ENCODE peak calls at places on chromosome 7, in eight cellular contexts. One of them, this sample, is unnamed.
A peak's percentile ranks its signal among the peaks of the same experiment; 100 is the strongest.

GRCh38 chr7:100221767-100222444 is 2.2 kb downstream of the PVRIG start:
- DNase-seq in lung: no peak
- DNase-seq in suprapubic skin: no peak
- DNase-seq in cardiac muscle cell: no peak
- DNase-seq in naive thymus-derived CD4-positive, alpha-beta T cell: no peak
- DNase-seq in upper lobe of right lung: no peak
- DNase-seq in lower lobe of right lung: no peak
- DNase-seq in mesenchymal stem cell: no peak
- DNase-seq in this sample: no peak

GRCh38 chr7:142797799-142798377 is 27.1 kb downstream of the PRSS2 start:
- DNase-seq in lung: no peak
- DNase-seq in suprapubic skin: no peak
- DNase-seq in cardiac muscle cell: no peak
- DNase-seq in naive thymus-derived CD4-positive, alpha-beta T cell: peak; percentile 42
- DNase-seq in upper lobe of right lung: no peak
- DNase-seq in lower lobe of right lung: no peak
- DNase-seq in mesenchymal stem cell: no peak
- DNase-seq in this sample: no peak

GRCh38 chr7:113371376-113372043 is 253.2 kb upstream of the SMIM30 start:
- DNase-seq in lung: no peak
- DNase-seq in suprapubic skin: no peak
- DNase-seq in cardiac muscle cell: no peak
- DNase-seq in naive thymus-derived CD4-positive, alpha-beta T cell: no peak
- DNase-seq in upper lobe of right lung: no peak
- DNase-seq in lower lobe of right lung: no peak
- DNase-seq in mesenchymal stem cell: no peak
- DNase-seq in this sample: no peak

GRCh38 chr7:105530546-105530945 is 1.5 kb upstream of the RINT1 start:
- DNase-seq in lung: no peak
- DNase-seq in suprapubic skin: no peak
- DNase-seq in cardiac muscle cell: no peak
- DNase-seq in naive thymus-derived CD4-positive, alpha-beta T cell: no peak
- DNase-seq in upper lobe of right lung: peak; percentile 62
- DNase-seq in lower lobe of right lung: no peak
- DNase-seq in mesenchymal stem cell: no peak
- DNase-seq in this sample: no peak

GRCh38 chr7:134691820-134692705 is 45.4 kb downstream of the BPGM start:
- DNase-seq in lung: no peak
- DNase-seq in suprapubic skin: no peak
- DNase-seq in cardiac muscle cell: no peak
- DNase-seq in naive thymus-derived CD4-positive, alpha-beta T cell: no peak
- DNase-seq in upper lobe of right lung: no peak
- DNase-seq in lower lobe of right lung: no peak
- DNase-seq in mesenchymal stem cell: no peak
- DNase-seq in this sample: no peak

GRCh38 chr7:150830957-150831356 is 21.4 kb upstream of the AOC1 start:
- DNase-seq in lung: no peak
- DNase-seq in suprapubic skin: no peak
- DNase-seq in cardiac muscle cell: no peak
- DNase-seq in naive thymus-derived CD4-positive, alpha-beta T cell: no peak
- DNase-seq in upper lobe of right lung: no peak
- DNase-seq in lower lobe of right lung: no peak
- DNase-seq in mesenchymal stem cell: no peak
- DNase-seq in this sample: no peak

GRCh38 chr7:26040085-26040484 is 111.9 kb upstream of the NFE2L3 start:
- DNase-seq in lung: no peak
- DNase-seq in suprapubic skin: no peak
- DNase-seq in cardiac muscle cell: no peak
- DNase-seq in naive thymus-derived CD4-positive, alpha-beta T cell: no peak
- DNase-seq in upper lobe of right lung: no peak
- DNase-seq in lower lobe of right lung: no peak
- DNase-seq in mesenchymal stem cell: no peak
- DNase-seq in this sample: no peak

GRCh38 chr7:115230882-115231508 is 309.1 kb downstream of the MDFIC start:
- DNase-seq in lung: peak; percentile 31
- DNase-seq in suprapubic skin: no peak
- DNase-seq in cardiac muscle cell: peak; percentile 75
- DNase-seq in naive thymus-derived CD4-positive, alpha-beta T cell: no peak
- DNase-seq in upper lobe of right lung: no peak
- DNase-seq in lower lobe of right lung: no peak
- DNase-seq in mesenchymal stem cell: peak; percentile 95
- DNase-seq in this sample: no peak

GRCh38 chr7:20786779-20787651 is at the start of gene SP8:
- DNase-seq in lung: no peak
- DNase-seq in suprapubic skin: no peak
- DNase-seq in cardiac muscle cell: peak; percentile 74
- DNase-seq in naive thymus-derived CD4-positive, alpha-beta T cell: peak; percentile 12
- DNase-seq in upper lobe of right lung: no peak
- DNase-seq in lower lobe of right lung: no peak
- DNase-seq in mesenchymal stem cell: peak; percentile 17
- DNase-seq in this sample: peak; percentile 16

GRCh38 chr7:2884161-2884560 is 40.1 kb upstream of the GNA12 start:
- DNase-seq in lung: no peak
- DNase-seq in suprapubic skin: no peak
- DNase-seq in cardiac muscle cell: no peak
- DNase-seq in naive thymus-derived CD4-positive, alpha-beta T cell: no peak
- DNase-seq in upper lobe of right lung: no peak
- DNase-seq in lower lobe of right lung: no peak
- DNase-seq in mesenchymal stem cell: no peak
- DNase-seq in this sample: no peak

GRCh38 chr7:2886900-2887299 is 42.8 kb upstream of the GNA12 start:
- DNase-seq in lung: peak; percentile 38
- DNase-seq in suprapubic skin: no peak
- DNase-seq in cardiac muscle cell: peak; percentile 78
- DNase-seq in naive thymus-derived CD4-positive, alpha-beta T cell: peak; percentile 51
- DNase-seq in upper lobe of right lung: no peak
- DNase-seq in lower lobe of right lung: no peak
- DNase-seq in mesenchymal stem cell: peak; percentile 84
- DNase-seq in this sample: no peak

GRCh38 chr7:2886391-2886790 is 42.3 kb upstream of the GNA12 start:
- DNase-seq in lung: no peak
- DNase-seq in suprapubic skin: no peak
- DNase-seq in cardiac muscle cell: no peak
- DNase-seq in naive thymus-derived CD4-positive, alpha-beta T cell: no peak
- DNase-seq in upper lobe of right lung: no peak
- DNase-seq in lower lobe of right lung: no peak
- DNase-seq in mesenchymal stem cell: no peak
- DNase-seq in this sample: no peak

GRCh38 chr7:2883101-2883500 is 39.0 kb upstream of the GNA12 start:
- DNase-seq in lung: no peak
- DNase-seq in suprapubic skin: no peak
- DNase-seq in cardiac muscle cell: no peak
- DNase-seq in naive thymus-derived CD4-positive, alpha-beta T cell: no peak
- DNase-seq in upper lobe of right lung: no peak
- DNase-seq in lower lobe of right lung: no peak
- DNase-seq in mesenchymal stem cell: no peak
- DNase-seq in this sample: no peak

GRCh38 chr7:2887816-2888215 is 43.7 kb upstream of the GNA12 start:
- DNase-seq in lung: no peak
- DNase-seq in suprapubic skin: no peak
- DNase-seq in cardiac muscle cell: no peak
- DNase-seq in naive thymus-derived CD4-positive, alpha-beta T cell: no peak
- DNase-seq in upper lobe of right lung: no peak
- DNase-seq in lower lobe of right lung: no peak
- DNase-seq in mesenchymal stem cell: no peak
- DNase-seq in this sample: no peak
- H3K4me1 ChIP-seq in lung: no peaks in the 10 kb centered on the region
- H3K4me1 ChIP-seq in suprapubic skin: no peaks in the 10 kb centered on the region
- H3K4me1 ChIP-seq in cardiac muscle cell: no peaks in the 10 kb centered on the region
- H3K4me1 ChIP-seq in naive thymus-derived CD4-positive, alpha-beta T cell: no peaks in the 10 kb centered on the region
- H3K4me1 ChIP-seq in upper lobe of right lung: no peaks in the 10 kb centered on the region
- H3K4me1 ChIP-seq in lower lobe of right lung: no peaks in the 10 kb centered on the region
- H3K4me1 ChIP-seq in mesenchymal stem cell: peaks cover 4% of the 10 kb centered on the region
- H3K4me1 ChIP-seq in this sample: no peaks in the 10 kb centered on the region

GRCh38 chr7:135879238-135879637 is 97.9 kb downstream of the MTPN start:
- DNase-seq in lung: no peak
- DNase-seq in suprapubic skin: no peak
- DNase-seq in cardiac muscle cell: no peak
- DNase-seq in naive thymus-derived CD4-positive, alpha-beta T cell: no peak
- DNase-seq in upper lobe of right lung: no peak
- DNase-seq in lower lobe of right lung: no peak
- DNase-seq in mesenchymal stem cell: no peak
- DNase-seq in this sample: no peak
- H3K4me3 ChIP-seq in lung: no peak overlapping the region
- H3K4me3 ChIP-seq in suprapubic skin: no peak overlapping the region
- H3K4me3 ChIP-seq in cardiac muscle cell: no peak overlapping the region
- H3K4me3 ChIP-seq in naive thymus-derived CD4-positive, alpha-beta T cell: no peak overlapping the region
- H3K4me3 ChIP-seq in upper lobe of right lung: no peak overlapping the region
- H3K4me3 ChIP-seq in lower lobe of right lung: no peak overlapping the region
- H3K4me3 ChIP-seq in mesenchymal stem cell: no peak overlapping the region
- H3K4me3 ChIP-seq in this sample: no peak overlapping the region

DNA sequence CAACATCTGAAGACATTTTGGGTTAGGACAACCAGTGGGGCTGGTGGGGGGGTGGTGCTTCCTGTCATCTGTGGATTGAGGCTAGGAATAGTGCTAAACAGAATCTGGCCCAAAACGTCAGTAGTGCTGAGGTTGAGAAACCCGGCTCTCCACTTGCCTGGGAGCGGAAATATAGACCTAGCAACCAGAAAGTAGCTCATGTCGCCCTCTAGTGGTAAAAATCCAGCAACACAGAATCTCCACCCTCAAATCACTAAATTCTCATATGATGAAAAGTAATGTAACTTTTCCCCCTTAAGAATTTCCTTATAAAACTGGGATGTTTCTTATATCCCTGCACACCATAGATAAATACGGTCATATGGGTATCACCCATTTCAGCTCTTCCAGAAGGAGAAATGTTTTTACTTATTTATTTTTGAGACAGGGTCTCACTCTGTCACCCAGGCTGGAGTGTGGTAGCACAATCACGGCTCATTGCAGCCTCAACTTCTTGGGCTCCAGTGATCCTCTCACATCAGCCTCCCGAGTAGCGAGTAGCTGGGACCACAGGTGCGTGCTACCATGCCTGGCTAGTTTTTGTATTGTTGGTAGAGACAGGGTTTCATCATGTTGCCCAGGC is 34.4 kb downstream of the ZC3HAV1 start:
- DNase-seq in lung: peak; percentile 76
- DNase-seq in suprapubic skin: peak; percentile 84
- DNase-seq in cardiac muscle cell: peak; percentile 84
- DNase-seq in naive thymus-derived CD4-positive, alpha-beta T cell: peak; percentile 78
- DNase-seq in upper lobe of right lung: peak; percentile 67
- DNase-seq in lower lobe of right lung: peak; percentile 60
- DNase-seq in mesenchymal stem cell: peak; percentile 82
- DNase-seq in this sample: peak; percentile 65
- H3K4me1 ChIP-seq in lung: no peaks in the 10 kb centered on the region
- H3K4me1 ChIP-seq in suprapubic skin: peaks cover 5% of the 10 kb centered on the region
- H3K4me1 ChIP-seq in cardiac muscle cell: no peaks in the 10 kb centered on the region
- H3K4me1 ChIP-seq in naive thymus-derived CD4-positive, alpha-beta T cell: peaks cover 16% of the 10 kb centered on the region
- H3K4me1 ChIP-seq in upper lobe of right lung: peaks cover 11% of the 10 kb centered on the region
- H3K4me1 ChIP-seq in lower lobe of right lung: peaks cover 13% of the 10 kb centered on the region
- H3K4me1 ChIP-seq in mesenchymal stem cell: peaks cover 6% of the 10 kb centered on the region
- H3K4me1 ChIP-seq in this sample: no peaks in the 10 kb centered on the region

DNA sequence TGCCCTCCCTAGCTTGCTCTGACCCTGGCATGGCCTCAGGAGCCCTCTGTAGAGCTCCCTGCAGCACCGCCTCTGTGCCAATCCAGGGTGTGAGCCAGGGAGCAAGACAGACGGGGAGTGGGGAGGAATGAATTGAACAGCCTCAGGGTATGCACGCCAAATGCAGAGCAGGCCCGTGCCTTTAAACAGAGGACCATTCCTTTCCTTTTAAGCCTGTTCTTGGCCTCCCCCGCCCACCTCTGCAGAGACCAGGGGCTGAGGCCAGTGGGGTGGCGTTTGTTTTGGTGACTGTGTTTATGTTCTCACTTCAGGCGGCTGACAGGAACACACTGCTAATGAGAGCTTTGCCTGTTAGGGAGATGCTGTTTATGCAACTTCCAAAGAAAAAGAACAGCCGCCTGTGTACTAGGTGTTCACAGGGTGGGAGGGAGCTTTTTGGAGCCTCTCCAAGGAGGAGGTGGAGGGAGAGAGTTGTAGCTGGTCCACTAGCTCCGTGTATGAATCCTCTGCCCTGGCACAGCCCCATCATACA is 528.1 kb upstream of the DPP6 start:
- DNase-seq in lung: no peak
- DNase-seq in suprapubic skin: no peak
- DNase-seq in cardiac muscle cell: peak; percentile 2
- DNase-seq in naive thymus-derived CD4-positive, alpha-beta T cell: no peak
- DNase-seq in upper lobe of right lung: no peak
- DNase-seq in lower lobe of right lung: no peak
- DNase-seq in mesenchymal stem cell: no peak
- DNase-seq in this sample: no peak
- H3K4me3 ChIP-seq in lung: no peak overlapping the region
- H3K4me3 ChIP-seq in suprapubic skin: no peak overlapping the region
- H3K4me3 ChIP-seq in cardiac muscle cell: no peak overlapping the region
- H3K4me3 ChIP-seq in naive thymus-derived CD4-positive, alpha-beta T cell: no peak overlapping the region
- H3K4me3 ChIP-seq in upper lobe of right lung: no peak overlapping the region
- H3K4me3 ChIP-seq in lower lobe of right lung: no peak overlapping the region
- H3K4me3 ChIP-seq in mesenchymal stem cell: no peak overlapping the region
- H3K4me3 ChIP-seq in this sample: no peak overlapping the region

GRCh38 chr7:55502988-55503514 is 69.3 kb downstream of the VOPP1 start:
- DNase-seq in lung: no peak
- DNase-seq in suprapubic skin: no peak
- DNase-seq in cardiac muscle cell: peak; percentile 32
- DNase-seq in naive thymus-derived CD4-positive, alpha-beta T cell: no peak
- DNase-seq in upper lobe of right lung: no peak
- DNase-seq in lower lobe of right lung: no peak
- DNase-seq in mesenchymal stem cell: no peak
- DNase-seq in this sample: no peak
- H3K4me1 ChIP-seq in lung: peaks cover 18% of the 10 kb centered on the region
- H3K4me1 ChIP-seq in suprapubic skin: no peaks in the 10 kb centered on the region
- H3K4me1 ChIP-seq in cardiac muscle cell: peaks cover 31% of the 10 kb centered on the region
- H3K4me1 ChIP-seq in naive thymus-derived CD4-positive, alpha-beta T cell: peaks cover 9% of the 10 kb centered on the region
- H3K4me1 ChIP-seq in upper lobe of right lung: no peaks in the 10 kb centered on the region
- H3K4me1 ChIP-seq in lower lobe of right lung: no peaks in the 10 kb centered on the region
- H3K4me1 ChIP-seq in mesenchymal stem cell: peaks cover 10% of the 10 kb centered on the region
- H3K4me1 ChIP-seq in this sample: peaks cover 69% of the 10 kb centered on the region